ENCODE peak calls at places on chromosomes 2 and 18, in four cellular contexts. One of them, this sample, is unnamed. For H3K9me3, the result is how much of the 10 kb centered on the place peaks cover.

GRCh38 chr18:27967938-27968803 is 208.8 kb downstream of the CDH2 start:
- DNase-seq in ovary: no peak
- DNase-seq in A549: no peak
- DNase-seq in heart left ventricle: no peak
- DNase-seq in this sample: no peak

GRCh38 chr2:122101319-122101718 is 345.9 kb downstream of the TSN start:
- DNase-seq in ovary: no peak
- DNase-seq in A549: no peak
- DNase-seq in heart left ventricle: no peak
- DNase-seq in this sample: no peak

GRCh38 chr2:235543851-235544686 is 50.2 kb downstream of the AGAP1 start:
- DNase-seq in ovary: no peak
- DNase-seq in A549: no peak
- DNase-seq in heart left ventricle: no peak
- DNase-seq in this sample: no peak

GRCh38 chr2:238163494-238164198 is 4.9 kb downstream of the ERFE start:
- DNase-seq in ovary: no peak
- DNase-seq in A549: no peak
- DNase-seq in heart left ventricle: no peak
- DNase-seq in this sample: no peak

GRCh38 chr18:63789327-63789726 is 14.1 kb downstream of the SERPINB7 start:
- DNase-seq in ovary: no peak
- DNase-seq in A549: no peak
- DNase-seq in heart left ventricle: no peak
- DNase-seq in this sample: no peak

GRCh38 chr18:4806342-4806741 is 351.2 kb upstream of the DLGAP1 start:
- DNase-seq in ovary: no peak
- DNase-seq in A549: no peak
- DNase-seq in heart left ventricle: no peak
- DNase-seq in this sample: no peak

GRCh38 chr2:235541838-235542549 is 48.2 kb downstream of the AGAP1 start:
- DNase-seq in ovary: no peak
- DNase-seq in A549: no peak
- DNase-seq in heart left ventricle: no peak
- DNase-seq in this sample: no peak

GRCh38 chr2:236731767-236732580 is 162.3 kb downstream of the ACKR3 start:
- DNase-seq in ovary: peak
- DNase-seq in A549: peak
- DNase-seq in heart left ventricle: peak
- DNase-seq in this sample: peak

GRCh38 chr2:25043241-25043867 is 1.5 kb downstream of the EFR3B start:
- DNase-seq in ovary: no peak
- DNase-seq in A549: peak
- DNase-seq in heart left ventricle: no peak
- DNase-seq in this sample: no peak

GRCh38 chr2:25039126-25039525 is 2.8 kb upstream of the EFR3B start:
- DNase-seq in ovary: no peak
- DNase-seq in A549: no peak
- DNase-seq in heart left ventricle: no peak
- DNase-seq in this sample: no peak

GRCh38 chr2:25042321-25043240 is 705 bp downstream of the EFR3B start:
- DNase-seq in ovary: peak
- DNase-seq in A549: peak
- DNase-seq in heart left ventricle: peak
- DNase-seq in this sample: no peak

GRCh38 chr2:25041928-25042320 is at the start of gene EFR3B:
- DNase-seq in ovary: peak
- DNase-seq in A549: peak
- DNase-seq in heart left ventricle: peak
- DNase-seq in this sample: peak

GRCh38 chr2:25041307-25041927 is 459 bp upstream of the EFR3B start:
- DNase-seq in ovary: peak
- DNase-seq in A549: peak
- DNase-seq in heart left ventricle: peak
- DNase-seq in this sample: peak
- TF ChIP-seq POLR2A in ovary: no peak
- TF ChIP-seq POLR2A in A549: peak
- TF ChIP-seq POLR2A in heart left ventricle: no peak
- TF ChIP-seq POLR2A in this sample: no peak

GRCh38 chr2:81648370-81648769 is 1343.8 kb upstream of the LRRTM1 start:
- DNase-seq in ovary: no peak
- DNase-seq in A549: no peak
- DNase-seq in heart left ventricle: no peak
- DNase-seq in this sample: no peak

GRCh38 chr2:81647715-81648114 is 1343.2 kb upstream of the LRRTM1 start:
- DNase-seq in ovary: no peak
- DNase-seq in A549: no peak
- DNase-seq in heart left ventricle: no peak
- DNase-seq in this sample: no peak

GRCh38 chr2:81645750-81646301 is 1341.3 kb upstream of the LRRTM1 start:
- DNase-seq in ovary: no peak
- DNase-seq in A549: no peak
- DNase-seq in heart left ventricle: no peak
- DNase-seq in this sample: no peak

GRCh38 chr2:81650048-81650971 is 1345.8 kb upstream of the LRRTM1 start:
- DNase-seq in ovary: no peak
- DNase-seq in A549: no peak
- DNase-seq in heart left ventricle: no peak
- DNase-seq in this sample: no peak
- H3K9me3 ChIP-seq in ovary: under half
- H3K9me3 ChIP-seq in A549: under half
- H3K9me3 ChIP-seq in heart left ventricle: under half
- H3K9me3 ChIP-seq in this sample: under half

GRCh38 chr18:79617521-79618500 is 61.8 kb upstream of the CTDP1 start:
- DNase-seq in ovary: peak
- DNase-seq in A549: no peak
- DNase-seq in heart left ventricle: peak
- DNase-seq in this sample: no peak

GRCh38 chr18:79615586-79615985 is 64.0 kb upstream of the CTDP1 start:
- DNase-seq in ovary: peak
- DNase-seq in A549: no peak
- DNase-seq in heart left ventricle: no peak
- DNase-seq in this sample: no peak

GRCh38 chr18:79614211-79615028 is 65.2 kb upstream of the CTDP1 start:
- DNase-seq in ovary: peak
- DNase-seq in A549: no peak
- DNase-seq in heart left ventricle: peak
- DNase-seq in this sample: peak

GRCh38 chr18:79615091-79615490 is 64.5 kb upstream of the CTDP1 start:
- DNase-seq in ovary: peak
- DNase-seq in A549: no peak
- DNase-seq in heart left ventricle: no peak
- DNase-seq in this sample: peak

GRCh38 chr18:79616651-79617518 is 62.7 kb upstream of the CTDP1 start:
- DNase-seq in ovary: peak
- DNase-seq in A549: no peak
- DNase-seq in heart left ventricle: peak
- DNase-seq in this sample: peak
- H3K4me3 ChIP-seq in ovary: no peak
- H3K4me3 ChIP-seq in A549: no peak
- H3K4me3 ChIP-seq in heart left ventricle: peak
- H3K4me3 ChIP-seq in this sample: peak

GRCh38 chr2:220334210-220334609 is 706.8 kb downstream of the SLC4A3 start:
- DNase-seq in ovary: no peak
- DNase-seq in A549: no peak
- DNase-seq in heart left ventricle: no peak
- DNase-seq in this sample: no peak

GRCh38 chr2:220335591-220335915 is 708.1 kb downstream of the SLC4A3 start:
- DNase-seq in ovary: no peak
- DNase-seq in A549: no peak
- DNase-seq in heart left ventricle: no peak
- DNase-seq in this sample: no peak

GRCh38 chr2:220337611-220338440 is 710.4 kb downstream of the SLC4A3 start:
- DNase-seq in ovary: no peak
- DNase-seq in A549: no peak
- DNase-seq in heart left ventricle: no peak
- DNase-seq in this sample: no peak

GRCh38 chr2:220334871-220335590 is 707.6 kb downstream of the SLC4A3 start:
- DNase-seq in ovary: no peak
- DNase-seq in A549: no peak
- DNase-seq in heart left ventricle: peak
- DNase-seq in this sample: no peak

GRCh38 chr2:220336771-220337170 is 709.3 kb downstream of the SLC4A3 start:
- DNase-seq in ovary: no peak
- DNase-seq in A549: no peak
- DNase-seq in heart left ventricle: no peak
- DNase-seq in this sample: no peak
- TF ChIP-seq POLR2A in ovary: no peak
- TF ChIP-seq POLR2A in A549: no peak
- TF ChIP-seq POLR2A in heart left ventricle: no peak
- TF ChIP-seq POLR2A in this sample: no peak

GRCh38 chr2:102145939-102146338 is 3.4 kb downstream of the IL1R1 start:
- DNase-seq in ovary: no peak
- DNase-seq in A549: no peak
- DNase-seq in heart left ventricle: no peak
- DNase-seq in this sample: no peak
- H3K9me3 ChIP-seq in ovary: under half
- H3K9me3 ChIP-seq in A549: half or more
- H3K9me3 ChIP-seq in heart left ventricle: under half
- H3K9me3 ChIP-seq in this sample: under half